ENCODE peak calls at places on chromosomes 13 and 19, in seven cellular contexts. C is fibroblast of gingiva; N is stimulated activated CD4-positive, alpha-beta T cell treated with anti-CD3 and anti-CD28 coated beads, Interleukin-15, amount 100 ng/mL, for 24 hours; T is NCI-H1694; K is transverse colon; E is nucleus accumbens; X is hypothalamus. G is an unnamed sample.

GRCh38 chr19:42295831-42296525 is 6.0 kb upstream of the PRR19 start:
- DNase-seq in C (peak; percentile 36), N (peak; percentile 92), E (no peak), X (peak; percentile 44), K (peak; percentile 89), T (peak; percentile 84), G (peak; percentile 80)

GRCh38 chr13:27022571-27023311 is 148.9 kb downstream of the USP12 start:
- DNase-seq in N (no peak), T (peak; percentile 66), K (no peak), X (no peak), E (no peak), C (peak; percentile 82), G (no peak)

GRCh38 chr19:35757231-35757748 is 461 bp upstream of the HSPB6 start:
- DNase-seq in N (peak; percentile 52), K (peak; percentile 74), T (peak; percentile 64), X (no peak), E (no peak), C (peak; percentile 92), G (peak; percentile 66)

GRCh38 chr13:65642301-65642700 is 1587.8 kb downstream of the PCDH9 start:
- DNase-seq in E (no peak), K (no peak), T (no peak), N (no peak), C (no peak), X (no peak), G (no peak)

GRCh38 chr19:35869327-35870123 is 1.2 kb downstream of the APLP1 start:
- DNase-seq in X (no peak), T (peak; percentile 88), N (peak; percentile 93), E (peak; percentile 57), K (peak; percentile 70), C (peak; percentile 18), G (peak; percentile 99)

GRCh38 chr19:4373601-4374441 is 26.5 kb downstream of the SH3GL1 start:
- DNase-seq in C (peak; percentile 67), T (no peak), E (no peak), X (no peak), K (no peak), N (no peak), G (no peak)

GRCh38 chr13:59865398-59865797 is 298.3 kb downstream of the DIAPH3 start:
- DNase-seq in K (no peak), T (no peak), C (no peak), E (no peak), N (no peak), X (no peak), G (no peak)

GRCh38 chr19:17423429-17424208 is 3.8 kb downstream of the MVB12A start:
- DNase-seq in C (no peak), E (no peak), N (no peak), T (no peak), K (no peak), X (no peak), G (no peak)

GRCh38 chr13:45295536-45295935 is 45.4 kb downstream of the TPT1 start:
- DNase-seq in K (no peak), C (no peak), E (no peak), X (no peak), N (no peak), T (no peak), G (no peak)

GRCh38 chr13:23822252-23822824 is 66.9 kb downstream of the MIPEP start:
- DNase-seq in C (peak; percentile 51), K (no peak), E (no peak), T (no peak), N (no peak), X (no peak), G (no peak)

GRCh38 chr13:41905600-41906254 is 55.2 kb downstream of the VWA8 start:
- DNase-seq in K (no peak), N (no peak), T (peak; percentile 37), X (no peak), C (peak; percentile 17), E (no peak), G (peak; percentile 35)

GRCh38 chr19:12773571-12773970 is 1.8 kb downstream of the HOOK2 start:
- DNase-seq in E (no peak), K (no peak), T (no peak), C (peak; percentile 41), N (no peak), X (no peak), G (no peak)

GRCh38 chr13:43238341-43239083 is 215.1 kb downstream of the DNAJC15 start:
- DNase-seq in T (no peak), K (no peak), N (no peak), C (no peak), X (no peak), E (no peak), G (no peak)

GRCh38 chr19:34838753-34839431 is 65.9 kb upstream of the ZNF599 start:
- DNase-seq in X (no peak), C (no peak), N (peak; percentile 58), E (no peak), T (no peak), K (peak; percentile 31), G (peak; percentile 72)

GRCh38 chr13:75050419-75051066 is 431.4 kb downstream of the TBC1D4 start:
- DNase-seq in N (no peak), C (peak; percentile 82), T (no peak), K (no peak), E (no peak), X (no peak), G (no peak)

GRCh38 chr13:93982189-93982918 is 497.1 kb downstream of the DCT start:
- DNase-seq in X (no peak), C (peak; percentile 5), E (no peak), K (no peak), T (no peak), N (no peak), G (no peak)

GRCh38 chr19:31054430-31054829 is 294.8 kb downstream of the TSHZ3 start:
- DNase-seq in X (no peak), N (peak; percentile 47), K (peak; percentile 37), E (no peak), T (no peak), C (peak; percentile 47), G (peak; percentile 82)

GRCh38 chr19:37513397-37513796 is 6.7 kb downstream of the ZNF793 start:
- DNase-seq in C (no peak), E (no peak), K (no peak), N (no peak), T (no peak), X (no peak), G (no peak)

GRCh38 chr19:20038358-20039202 is 725 bp downstream of the ZNF682 start:
- DNase-seq in X (no peak), N (no peak), E (no peak), C (no peak), T (no peak), K (no peak), G (no peak)

GRCh38 chr19:9862897-9863296 is 27.8 kb downstream of the PIN1 start:
- DNase-seq in N (no peak), C (no peak), T (no peak), X (no peak), E (no peak), K (no peak), G (no peak)

GRCh38 chr19:35099897-35100275 is 15.7 kb upstream of the FXYD3 start:
- DNase-seq in E (no peak), X (no peak), K (no peak), T (no peak), N (no peak), C (no peak), G (no peak)

GRCh38 chr13:98199480-98199879 is 22.4 kb upstream of the RNF113B start:
- DNase-seq in C (no peak), X (no peak), K (no peak), N (no peak), E (no peak), T (no peak), G (no peak)

GRCh38 chr19:54191671-54192453 is 754 bp downstream of the TSEN34 start:
- DNase-seq in E (no peak), X (no peak), C (no peak), N (no peak), T (no peak), K (no peak), G (no peak)

GRCh38 chr19:5954293-5954692 is 23.6 kb downstream of the RANBP3 start:
- DNase-seq in E (no peak), K (no peak), N (no peak), C (peak; percentile 21), T (no peak), X (no peak), G (no peak)

GRCh38 chr19:34224996-34225658 is 29.2 kb upstream of the GARRE1 start:
- DNase-seq in T (no peak), N (no peak), C (peak; percentile 25), K (no peak), E (no peak), X (no peak), G (no peak)

GRCh38 chr13:27012482-27013197 is 159.0 kb downstream of the USP12 start:
- DNase-seq in E (no peak), C (peak; percentile 75), N (no peak), X (no peak), T (no peak), K (no peak), G (no peak)

GRCh38 chr13:99610702-99611289 is 109.5 kb downstream of the TM9SF2 start:
- DNase-seq in C (no peak), X (no peak), K (no peak), T (no peak), E (no peak), N (no peak), G (no peak)

GRCh38 chr19:32642771-32643170 is 32.2 kb downstream of the ANKRD27 start:
- DNase-seq in K (peak; percentile 15), X (no peak), T (no peak), E (no peak), C (no peak), N (peak; percentile 74), G (no peak)

GRCh38 chr13:54945978-54946377 is 1917.4 kb downstream of the OLFM4 start:
- DNase-seq in C (no peak), E (no peak), K (no peak), T (peak; percentile 7), N (no peak), X (no peak), G (peak; percentile 8)

GRCh38 chr13:20177049-20177831 is 15.5 kb downstream of the GJB2 start:
- DNase-seq in C (no peak), K (no peak), N (no peak), X (no peak), T (no peak), E (no peak), G (no peak)

GRCh38 chr13:75792526-75793187 is 156.5 kb downstream of the LMO7 start:
- DNase-seq in E (no peak), K (peak; percentile 27), T (no peak), N (no peak), X (no peak), C (peak; percentile 26), G (no peak)

GRCh38 chr19:18967358-18968146 is 26.5 kb upstream of the HOMER3 start:
- DNase-seq in K (peak; percentile 32), N (no peak), C (peak; percentile 61), X (no peak), T (no peak), E (no peak), G (no peak)

GRCh38 chr19:5397804-5398692 is 57.2 kb upstream of the ZNRF4 start:
- DNase-seq in N (no peak), E (no peak), T (no peak), K (no peak), C (no peak), X (no peak), G (peak; percentile 96)

GRCh38 chr19:42254850-42255765 is at the start of gene ERF:
- DNase-seq in C (peak; percentile 92), K (peak; percentile 95), E (peak; percentile 58), X (peak; percentile 63), N (peak; percentile 93), T (peak; percentile 54), G (peak; percentile 98)

GRCh38 chr13:48873598-48873997 is 102.1 kb upstream of the FNDC3A start:
- DNase-seq in C (peak; percentile 57), K (no peak), X (no peak), N (no peak), T (no peak), E (no peak), G (peak; percentile 18)